ENCODE peak calls at places on chromosome 10, in six cellular contexts. H, R, Z, O, P and E are unnamed samples.

GRCh38 chr10:29811751-29812427 is 177.1 kb upstream of the SVIL start:
- DNase-seq in Z (no peak), O (no peak), R (peak), H (no peak), P (peak), E (peak)

GRCh38 chr10:104868231-104868630 is 227.1 kb downstream of the SORCS3 start:
- DNase-seq in H (no peak), O (no peak), R (no peak), Z (no peak), P (no peak), E (no peak)

GRCh38 chr10:58641708-58642107 is 129.0 kb downstream of the BICC1 start:
- DNase-seq in R (no peak), O (no peak), P (no peak), H (no peak), Z (no peak), E (no peak)

GRCh38 chr10:110789604-110790428 is 81.9 kb upstream of the PDCD4 start:
- DNase-seq in Z (no peak), P (no peak), O (no peak), R (no peak), H (no peak), E (no peak)

GRCh38 chr10:34760606-34761005 is 54.5 kb downstream of the PARD3 start:
- DNase-seq in H (no peak), O (no peak), P (no peak), Z (no peak), R (no peak), E (no peak)

GRCh38 chr10:31147220-31147608 is 115.5 kb upstream of the ZNF438 start:
- DNase-seq in H (no peak), R (no peak), Z (no peak), O (no peak), P (no peak), E (peak)

GRCh38 chr10:31467791-31468535 is 148.9 kb downstream of the ZEB1 start:
- DNase-seq in O (no peak), Z (peak), R (no peak), H (peak), P (peak), E (no peak)

GRCh38 chr10:31261502-31262311 is 57.3 kb upstream of the ZEB1 start:
- DNase-seq in Z (no peak), O (no peak), P (no peak), R (no peak), H (no peak), E (no peak)

GRCh38 chr10:5583525-5584175 is 58.9 kb downstream of the CALML3 start:
- DNase-seq in H (no peak), O (peak), P (no peak), R (peak), Z (peak), E (no peak)

GRCh38 chr10:17643755-17644484 is at the start of gene STAM:
- DNase-seq in O (peak), H (peak), R (peak), Z (peak), P (peak), E (peak)

GRCh38 chr10:98488669-98489430 is 42.1 kb upstream of the HPS1 start:
- DNase-seq in H (peak), O (no peak), P (no peak), R (no peak), Z (no peak), E (no peak)

GRCh38 chr10:20893297-20893696 is 3.8 kb downstream of the NEBL start:
- DNase-seq in H (no peak), R (no peak), P (no peak), Z (no peak), O (no peak), E (no peak)

GRCh38 chr10:30422296-30422695 is 11.7 kb upstream of the MAP3K8 start:
- DNase-seq in P (no peak), R (no peak), H (no peak), Z (no peak), O (no peak), E (no peak)

GRCh38 chr10:7891634-7892033 is 73.3 kb downstream of the TAF3 start:
- DNase-seq in R (peak), Z (no peak), P (no peak), O (no peak), H (no peak), E (no peak)

GRCh38 chr10:80500572-80501380 is 36.9 kb upstream of the SH2D4B start:
- DNase-seq in Z (no peak), H (no peak), O (peak), R (no peak), P (peak), E (peak)

GRCh38 chr10:103853428-103854264 is 1.7 kb downstream of the SH3PXD2A start:
- DNase-seq in H (peak), P (no peak), O (no peak), Z (no peak), R (no peak), E (no peak)

GRCh38 chr10:1365540-1366082 is 309.4 kb downstream of the WDR37 start:
- DNase-seq in H (no peak), P (no peak), Z (peak), O (no peak), R (no peak), E (no peak)

GRCh38 chr10:114932945-114933344 is 5.0 kb upstream of the TRUB1 start:
- DNase-seq in O (no peak), Z (no peak), R (no peak), H (no peak), P (no peak), E (no peak)

GRCh38 chr10:76902949-76903348 is 734.7 kb downstream of the KCNMA1 start:
- DNase-seq in H (no peak), Z (peak), O (no peak), P (peak), R (peak), E (no peak)

GRCh38 chr10:133276435-133277201 is at the start of gene ADAM8:
- DNase-seq in Z (peak), H (no peak), O (no peak), R (peak), P (peak), E (no peak)

GRCh38 chr10:108755661-108756060 is 1167.7 kb downstream of the XPNPEP1 start:
- DNase-seq in R (no peak), Z (no peak), O (no peak), P (no peak), H (no peak), E (no peak)

GRCh38 chr10:48468866-48469511 is 135.9 kb downstream of the ARHGAP22 start:
- DNase-seq in P (peak), R (no peak), H (no peak), Z (peak), O (no peak), E (no peak)

GRCh38 chr10:72509206-72509799 is 116.6 kb downstream of the MICU1 start:
- DNase-seq in H (no peak), P (no peak), R (no peak), Z (no peak), O (no peak), E (no peak)

GRCh38 chr10:72513910-72514309 is 112.0 kb downstream of the MICU1 start:
- DNase-seq in P (no peak), O (no peak), Z (no peak), R (no peak), H (no peak), E (no peak)

GRCh38 chr10:72508033-72508432 is 117.8 kb downstream of the MICU1 start:
- DNase-seq in R (no peak), O (no peak), H (no peak), P (no peak), Z (no peak), E (no peak)

GRCh38 chr10:72509951-72510350 is 115.9 kb downstream of the MICU1 start:
- DNase-seq in Z (no peak), R (no peak), P (no peak), H (no peak), O (no peak), E (no peak)

DNA sequence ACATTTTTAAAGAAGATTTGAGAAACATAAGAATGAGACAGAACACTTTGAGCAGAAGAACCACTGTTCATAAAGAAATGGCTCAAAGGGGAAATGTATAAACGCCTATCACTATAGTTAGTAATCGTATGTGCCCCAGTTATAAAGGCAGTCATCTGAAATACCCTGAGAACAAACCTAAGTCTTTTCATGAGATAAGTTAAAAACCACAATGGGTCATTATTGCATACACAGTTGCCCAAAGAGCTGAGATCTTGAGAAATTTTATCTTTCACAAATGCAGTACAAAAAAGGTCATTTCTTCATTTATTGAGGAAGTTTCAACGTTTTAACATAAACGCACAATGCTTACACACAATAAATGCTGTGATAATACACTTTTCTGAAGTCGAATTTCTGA is 114.5 kb downstream of the MICU1 start:
- DNase-seq in O (no peak), P (no peak), Z (no peak), H (no peak), R (no peak), E (no peak)
- H3K27ac ChIP-seq in O (no peak), P (no peak), Z (no peak), H (no peak), R (no peak), E (no peak)

GRCh38 chr10:101394522-101395133 is 40.7 kb downstream of the BTRC start:
- DNase-seq in R (no peak), O (no peak), H (no peak), Z (no peak), P (peak), E (no peak)
- TF ChIP-seq CHD2 in R (no peak), O (no peak), H (no peak), Z (no peak), P (no peak), E (no peak)

DNA sequence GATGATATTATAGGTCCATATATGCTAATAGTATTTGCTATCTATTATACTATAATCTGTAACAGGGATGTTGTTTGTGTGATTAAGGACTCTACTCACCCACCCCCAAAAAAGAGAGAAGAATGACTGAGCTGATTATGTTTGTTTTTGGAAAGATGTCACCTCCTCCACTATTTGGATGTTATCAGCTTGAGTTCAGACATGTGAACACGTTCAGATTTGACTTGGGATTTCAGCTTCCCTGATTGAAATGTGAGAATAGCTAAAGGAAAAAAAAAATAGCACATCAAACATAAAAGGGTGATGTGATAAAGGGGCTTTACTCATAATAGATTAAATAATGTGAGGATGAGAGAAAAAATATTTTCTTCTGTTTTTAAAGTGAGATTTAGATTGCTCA is 81.2 kb downstream of the VTI1A start:
- DNase-seq in H (no peak), O (no peak), Z (no peak), P (no peak), R (no peak), E (no peak)
- H3K27ac ChIP-seq in H (no peak), O (no peak), Z (no peak), P (no peak), R (no peak), E (no peak)

GRCh38 chr10:3277566-3277965 is 105.0 kb upstream of the PITRM1 start:
- DNase-seq in Z (no peak), O (no peak), R (no peak), H (no peak), P (no peak), E (no peak)
- TF ChIP-seq CHD2 in Z (no peak), O (no peak), R (no peak), H (no peak), P (no peak), E (no peak)

DNA sequence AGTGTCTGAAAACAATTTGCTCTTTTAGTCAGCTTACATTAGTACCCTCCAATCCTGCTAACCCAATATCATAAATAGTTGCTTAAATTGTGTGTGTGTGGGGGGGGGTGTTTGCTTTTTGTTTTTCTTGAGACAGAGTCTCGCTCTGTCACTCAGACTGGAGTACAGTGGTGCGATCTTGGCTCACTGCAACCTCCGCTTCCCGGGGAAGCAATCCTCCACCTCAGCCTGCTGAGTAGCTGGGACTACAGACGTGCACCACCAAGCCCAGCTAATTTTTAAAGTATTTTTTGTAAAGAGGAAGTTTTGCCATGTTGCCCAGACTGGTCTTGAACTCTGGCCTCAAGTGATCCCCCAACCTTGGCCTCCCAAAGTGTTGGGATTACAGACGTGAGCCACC is 73.5 kb upstream of the PDLIM1 start:
- DNase-seq in R (no peak), H (no peak), O (no peak), P (no peak), Z (no peak), E (no peak)
- H3K27ac ChIP-seq in R (no peak), H (no peak), O (no peak), P (no peak), Z (no peak), E (no peak)

DNA sequence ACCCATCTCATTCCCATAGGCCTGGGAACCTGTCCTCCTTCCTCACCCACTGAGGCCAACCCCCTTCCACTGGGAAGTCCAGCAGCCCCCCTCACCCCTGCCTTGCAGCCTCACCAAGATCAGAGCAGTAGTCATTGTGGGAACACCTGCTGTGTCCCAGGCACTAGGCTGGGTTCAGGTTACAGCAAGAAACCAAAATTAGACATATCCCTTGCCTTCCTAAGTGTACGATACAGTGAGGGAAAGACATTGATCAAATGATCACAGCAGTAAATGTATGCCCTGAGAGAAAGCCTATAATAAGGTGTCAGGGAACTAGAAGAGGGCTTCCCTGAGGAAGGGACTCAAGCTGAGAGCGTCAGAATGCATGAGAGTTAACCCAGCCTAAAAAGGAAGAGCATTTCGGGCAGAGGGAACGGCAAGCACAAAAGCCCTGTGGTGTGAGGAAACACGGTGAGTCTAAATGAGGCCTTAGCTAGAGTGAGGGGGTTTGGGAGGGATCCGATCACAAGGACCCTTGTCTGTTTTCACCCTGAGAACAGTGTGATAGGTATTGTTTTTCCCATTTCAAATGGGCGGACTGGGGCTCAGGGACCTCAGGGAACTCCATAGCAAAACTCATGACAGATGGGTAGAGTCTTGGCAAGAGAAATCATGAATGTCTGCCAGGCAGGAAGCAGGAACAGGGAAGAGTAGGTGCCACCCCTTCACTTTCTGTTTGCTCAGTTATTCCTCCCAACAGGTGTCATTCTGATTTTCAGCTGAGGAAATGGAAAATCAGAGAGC is 17.2 kb upstream of the C10orf105 start:
- DNase-seq in R (no peak), O (no peak), P (no peak), H (no peak), Z (no peak), E (no peak)
- TF ChIP-seq CHD2 in R (no peak), O (no peak), P (no peak), H (no peak), Z (no peak), E (no peak)